ENCODE peak calls at places on chromosomes 16 and 17, in four cellular contexts. T, X, K and V are unnamed samples.
A peak's percentile ranks its signal among the peaks of the same experiment; 100 is the strongest.

GRCh38 chr16:84768798-84769177 is 51.0 kb upstream of the CRISPLD2 start:
- DNase-seq in T (no peak), X (no peak), K (no peak), V (no peak)

GRCh38 chr17:40121191-40121885 is 433 bp upstream of the MSL1 start:
- DNase-seq in T (peak; percentile 11), X (no peak), K (no peak), V (peak; percentile 27)

GRCh38 chr17:4949321-4950074 is 1.2 kb upstream of the PFN1 start:
- DNase-seq in T (peak; percentile 76), X (peak; percentile 75), K (no peak), V (peak; percentile 73)

GRCh38 chr16:69340095-69340644 is 598 bp downstream of the NIP7 start:
- DNase-seq in T (peak; percentile 18), X (no peak), K (no peak), V (no peak)

GRCh38 chr17:76681222-76682137 is 29.3 kb downstream of the MXRA7 start:
- DNase-seq in T (peak; percentile 73), X (peak; percentile 72), K (no peak), V (no peak)

GRCh38 chr17:75088902-75089417 is 1.2 kb downstream of the SLC16A5 start:
- DNase-seq in T (peak; percentile 21), X (no peak), K (no peak), V (peak; percentile 78)

GRCh38 chr17:63991611-63992010 is 6.5 kb upstream of the PRR29 start:
- DNase-seq in T (no peak), X (no peak), K (no peak), V (no peak)

GRCh38 chr17:32323784-32324590 is 18.0 kb downstream of the C17orf75 start:
- DNase-seq in T (no peak), X (no peak), K (no peak), V (no peak)

GRCh38 chr17:74823176-74823495 is 36.5 kb downstream of the GRIN2C start:
- DNase-seq in T (no peak), X (no peak), K (no peak), V (no peak)

GRCh38 chr16:46980926-46981325 is 7.5 kb upstream of the DNAJA2 start:
- DNase-seq in T (no peak), X (no peak), K (no peak), V (no peak)

GRCh38 chr17:13538841-13539411 is 62.8 kb downstream of the HS3ST3A1 start:
- DNase-seq in T (no peak), X (no peak), K (no peak), V (no peak)

GRCh38 chr16:46812781-46813555 is 18.0 kb downstream of the C16orf87 start:
- DNase-seq in T (no peak), X (no peak), K (no peak), V (no peak)

GRCh38 chr16:30535777-30536190 is 1.1 kb upstream of the ZNF747 start:
- DNase-seq in T (peak; percentile 67), X (peak; percentile 31), K (no peak), V (peak; percentile 61)

GRCh38 chr16:952321-952720 is 18.5 kb downstream of the LMF1 start:
- DNase-seq in T (no peak), X (no peak), K (no peak), V (no peak)

GRCh38 chr17:75557075-75557851 is 30.3 kb upstream of the MYO15B start:
- DNase-seq in T (no peak), X (no peak), K (no peak), V (peak; percentile 89)

GRCh38 chr17:2084766-2085647 is 30.1 kb downstream of the HIC1 start:
- DNase-seq in T (peak; percentile 74), X (no peak), K (peak; percentile 74), V (peak; percentile 71)

GRCh38 chr17:57478433-57478832 is 222.1 kb downstream of the MSI2 start:
- DNase-seq in T (peak; percentile 85), X (no peak), K (no peak), V (no peak)

GRCh38 chr17:77571562-77571981 is 386.9 kb upstream of the TNRC6C start:
- DNase-seq in T (no peak), X (no peak), K (no peak), V (no peak)

GRCh38 chr16:68401871-68402747 is 46.2 kb downstream of the SMPD3 start:
- DNase-seq in T (no peak), X (no peak), K (peak; percentile 38), V (no peak)

GRCh38 chr17:79615926-79616325 is 5.1 kb upstream of the RBFOX3 start:
- DNase-seq in T (no peak), X (no peak), K (no peak), V (no peak)

GRCh38 chr17:66240630-66241029 is 11.4 kb upstream of the APOH start:
- DNase-seq in T (no peak), X (no peak), K (peak; percentile 45), V (peak; percentile 73)

GRCh38 chr16:4684030-4684715 is 9.2 kb upstream of the NUDT16L1 start:
- DNase-seq in T (no peak), X (no peak), K (no peak), V (no peak)

GRCh38 chr16:57235128-57236092 is 9.6 kb upstream of the ARL2BP start:
- DNase-seq in T (no peak), X (no peak), K (no peak), V (no peak)

GRCh38 chr16:82694239-82694874 is 67.6 kb downstream of the CDH13 start:
- DNase-seq in T (no peak), X (no peak), K (no peak), V (no peak)

GRCh38 chr16:49563666-49564065 is 190.1 kb downstream of the C16orf78 start:
- DNase-seq in T (no peak), X (no peak), K (no peak), V (no peak)

GRCh38 chr17:62855136-62855535 is 47.0 kb upstream of the MARCHF10 start:
- DNase-seq in T (no peak), X (no peak), K (no peak), V (no peak)

GRCh38 chr17:7296189-7296861 is 1.9 kb upstream of the YBX2 start:
- DNase-seq in T (peak; percentile 81), X (peak; percentile 55), K (no peak), V (peak; percentile 90)

GRCh38 chr16:1163567-1164055 is 10.7 kb downstream of the CACNA1H start:
- DNase-seq in T (no peak), X (no peak), K (no peak), V (no peak)

GRCh38 chr17:55446581-55447205 is 25.1 kb upstream of the MMD start:
- DNase-seq in T (no peak), X (no peak), K (no peak), V (no peak)

GRCh38 chr17:50904522-50905459 is 38.6 kb upstream of the TOB1 start:
- DNase-seq in T (no peak), X (no peak), K (no peak), V (peak; percentile 95)

GRCh38 chr17:28883967-28884702 is 13.4 kb downstream of the FLOT2 start:
- DNase-seq in T (no peak), X (no peak), K (no peak), V (no peak)

GRCh38 chr16:53121666-53122065 is 66.9 kb downstream of the CHD9 start:
- DNase-seq in T (no peak), X (no peak), K (no peak), V (no peak)